ENCODE peak calls at places on chromosomes 5 and 9, in eight cellular contexts. P is Calu3, U is choroid plexus epithelial cell, V is adrenal gland, N is endothelial cell, I is type B pancreatic cell, O is dorsolateral prefrontal cortex, L is HCT116. B is an unnamed sample.

GRCh38 chr9:93004561-93004960 is 53.9 kb upstream of the SUSD3 start:
- DNase-seq in P (no peak), O (no peak), U (no peak), N (no peak), I (no peak), L (no peak), V (no peak), B (no peak)

GRCh38 chr5:41120600-41120999 is 49.5 kb upstream of the MROH2B start:
- DNase-seq in I (no peak), U (no peak), N (no peak), O (no peak), L (no peak), P (no peak), V (no peak), B (no peak)

GRCh38 chr5:125552486-125552885 is 806.0 kb upstream of the ZNF608 start:
- DNase-seq in V (no peak), O (no peak), N (no peak), P (no peak), U (no peak), I (no peak), L (no peak), B (no peak)

GRCh38 chr5:37248387-37248969 is 698 bp downstream of the CPLANE1 start:
- DNase-seq in P (no peak), N (no peak), I (no peak), V (no peak), O (no peak), U (peak), L (no peak), B (no peak)

GRCh38 chr5:95730730-95731570 is at the start of gene RHOBTB3:
- DNase-seq in L (peak), V (peak), O (peak), N (peak), P (peak), I (peak), U (peak), B (peak)

GRCh38 chr5:165617491-165617890 is 2112.1 kb downstream of the MAT2B start:
- DNase-seq in U (no peak), P (no peak), I (no peak), L (no peak), N (no peak), V (no peak), O (no peak), B (no peak)

GRCh38 chr9:87194471-87194870 is 247.2 kb upstream of the GAS1 start:
- DNase-seq in L (no peak), O (no peak), N (no peak), P (no peak), V (no peak), I (no peak), U (peak), B (no peak)

GRCh38 chr5:58944221-58944620 is 361.3 kb downstream of the RAB3C start:
- DNase-seq in N (no peak), O (no peak), I (no peak), U (peak), L (no peak), V (no peak), P (no peak), B (no peak)

GRCh38 chr5:134140530-134141201 is 26.2 kb downstream of the TCF7 start:
- DNase-seq in N (peak), I (peak), V (peak), U (peak), P (peak), L (peak), O (peak), B (peak)

GRCh38 chr5:59187772-59188347 is 605.0 kb downstream of the RAB3C start:
- DNase-seq in V (no peak), I (no peak), L (no peak), P (no peak), U (peak), O (no peak), N (no peak), B (no peak)

GRCh38 chr5:135019314-135019713 is 14.7 kb downstream of the PITX1 start:
- DNase-seq in V (no peak), O (peak), N (no peak), L (no peak), P (no peak), I (no peak), U (no peak), B (no peak)

GRCh38 chr5:54792611-54793404 is 192.6 kb downstream of the ESM1 start:
- DNase-seq in P (no peak), U (no peak), N (no peak), V (no peak), O (no peak), I (no peak), L (no peak), B (no peak)

GRCh38 chr5:76855961-76856360 is 6.1 kb downstream of the S100Z start:
- DNase-seq in P (no peak), I (no peak), O (no peak), L (no peak), V (no peak), N (no peak), U (no peak), B (no peak)

GRCh38 chr9:91073049-91073810 is 271.6 kb downstream of the SYK start:
- DNase-seq in P (no peak), U (no peak), I (no peak), L (no peak), O (no peak), V (no peak), N (no peak), B (no peak)

GRCh38 chr5:52580921-52581320 is 206.8 kb upstream of the ITGA1 start:
- DNase-seq in P (peak), V (no peak), U (peak), O (no peak), L (no peak), N (no peak), I (no peak), B (no peak)

DNA sequence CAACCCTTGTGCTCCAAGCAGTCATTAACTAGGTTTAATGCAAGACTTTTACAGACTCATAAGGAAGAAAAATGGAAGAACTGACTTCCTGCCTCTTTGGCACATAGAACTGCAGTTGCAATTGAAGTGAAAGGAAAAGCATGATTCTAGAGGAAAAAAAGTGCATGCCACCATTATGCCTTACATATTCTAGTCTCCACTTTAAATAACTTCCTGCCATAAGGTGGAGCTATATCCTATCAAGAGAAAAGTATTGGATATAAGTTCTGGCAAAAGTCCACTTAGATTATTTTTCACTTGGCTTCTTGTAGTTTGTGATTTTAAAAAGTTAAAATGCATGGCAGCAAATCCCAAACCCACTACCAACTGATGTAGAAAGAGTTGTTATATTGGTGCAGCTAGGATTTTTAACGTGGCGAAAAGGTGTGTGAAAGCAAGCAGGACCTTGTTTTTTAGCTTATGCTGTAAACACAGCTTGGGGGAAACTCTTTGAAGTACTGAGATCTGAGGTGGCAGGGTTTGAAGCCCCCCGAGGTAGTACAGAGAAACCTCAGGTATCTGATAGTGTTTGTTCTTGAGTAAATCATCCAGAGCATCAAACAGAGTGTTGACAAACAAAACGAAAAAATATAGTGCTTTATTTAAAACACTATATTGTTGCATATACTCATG is 117.9 kb downstream of the ANXA1 start:
- DNase-seq in U (peak), V (no peak), O (no peak), P (no peak), I (no peak), L (peak), N (no peak), B (no peak)
- TF ChIP-seq CTCF in U (peak), V (no peak), O (peak), P (no peak), I (peak), L (peak), N (no peak), B (peak)

GRCh38 chr5:146595088-146595487 is 79.1 kb upstream of the GPR151 start:
- DNase-seq in P (no peak), I (no peak), V (no peak), U (no peak), L (no peak), O (no peak), N (no peak), B (no peak)
- TF ChIP-seq CTCF in P (no peak), I (no peak), V (no peak), U (no peak), L (peak), O (no peak), N (no peak), B (no peak)

DNA sequence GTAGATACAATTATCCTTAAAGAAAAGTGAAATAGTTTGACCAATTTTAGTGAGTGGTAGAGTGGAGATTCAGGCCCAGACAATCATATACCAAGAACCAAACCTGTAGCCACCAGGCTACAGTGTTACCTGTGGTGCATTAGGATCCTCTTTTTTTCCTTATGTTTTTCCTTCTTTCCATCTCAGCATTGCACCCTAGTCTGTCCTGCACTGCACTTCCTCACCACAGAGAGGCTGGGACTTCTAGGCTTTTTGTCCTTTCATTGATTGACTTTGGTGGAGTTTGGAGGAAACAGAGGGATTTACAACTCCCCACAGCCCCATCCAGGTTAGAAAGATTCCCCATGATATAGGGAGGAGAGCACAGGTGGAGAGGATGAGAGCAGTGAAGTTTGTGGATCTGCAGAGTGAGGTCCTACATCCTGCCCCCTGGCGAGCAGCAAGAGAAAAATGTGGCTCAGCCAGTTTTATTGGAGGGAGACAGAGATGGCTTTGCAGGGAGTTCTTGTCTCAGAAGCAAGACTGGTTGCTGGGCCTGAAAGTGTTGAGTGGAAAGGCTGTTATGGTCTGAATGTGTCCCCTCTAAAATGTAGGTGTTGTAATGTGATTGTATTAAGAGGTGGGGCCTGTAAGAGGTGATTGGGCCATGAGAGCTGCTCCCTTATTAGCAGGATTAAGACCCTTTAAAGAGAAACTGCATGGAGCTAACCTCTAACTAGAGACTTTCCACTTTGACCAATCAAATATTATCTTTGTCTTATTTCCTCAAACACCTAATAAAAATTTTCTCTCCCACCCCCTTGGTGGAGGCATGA is 36.2 kb downstream of the KIF4B start:
- DNase-seq in I (no peak), V (no peak), O (no peak), N (no peak), U (peak), P (peak), L (peak), B (no peak)
- TF ChIP-seq CTCF in I (peak), V (no peak), O (no peak), N (no peak), U (peak), P (peak), L (peak), B (peak)

DNA sequence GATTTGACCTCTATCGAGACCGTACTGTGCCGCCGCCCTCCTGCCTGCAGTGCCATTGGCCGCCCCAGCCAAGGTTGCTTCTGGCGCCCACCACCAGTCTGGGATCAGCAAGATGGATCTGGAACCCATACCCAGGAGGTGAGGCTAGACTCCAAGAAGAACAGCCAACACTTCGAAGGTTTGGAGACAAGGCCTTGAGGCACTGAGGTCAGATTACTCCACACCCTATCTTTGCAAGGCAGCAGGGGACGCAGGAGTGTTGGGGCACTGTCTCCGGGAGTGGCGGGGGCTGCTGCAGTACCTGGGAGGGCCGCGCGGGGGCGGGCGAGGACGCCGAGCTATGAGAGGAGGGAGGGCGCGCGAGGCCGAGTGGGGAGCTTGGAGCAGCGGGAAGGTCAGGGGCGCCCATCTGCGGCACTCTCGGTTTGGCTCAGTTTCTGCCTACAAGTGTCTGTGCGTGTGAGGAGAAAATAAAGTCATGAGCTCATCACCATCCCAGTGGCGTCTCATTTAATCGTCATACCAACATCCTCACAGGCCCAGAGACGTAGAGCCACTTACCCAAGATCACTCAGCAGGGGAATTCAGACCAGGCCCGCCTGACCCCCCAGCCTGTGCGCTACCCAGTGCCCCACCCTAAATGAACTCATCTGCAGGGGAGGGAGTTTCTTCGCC is 20.5 kb upstream of the PSD2 start:
- DNase-seq in N (peak), P (peak), V (peak), L (no peak), U (peak), O (peak), I (peak), B (peak)
- TF ChIP-seq CTCF in N (peak), P (peak), V (peak), L (peak), U (peak), O (peak), I (peak), B (peak)

GRCh38 chr5:6431214-6432195 is 17.2 kb upstream of the UBE2QL1 start:
- DNase-seq in I (no peak), O (no peak), L (no peak), V (no peak), N (no peak), P (no peak), U (no peak), B (no peak)

GRCh38 chr5:6436715-6437340 is 11.8 kb upstream of the UBE2QL1 start:
- DNase-seq in V (no peak), N (no peak), P (no peak), L (no peak), I (no peak), U (peak), O (no peak), B (no peak)

GRCh38 chr5:6434737-6435136 is 13.9 kb upstream of the UBE2QL1 start:
- DNase-seq in P (no peak), L (no peak), O (no peak), U (no peak), V (no peak), I (no peak), N (no peak), B (no peak)

GRCh38 chr5:6432206-6432605 is 16.5 kb upstream of the UBE2QL1 start:
- DNase-seq in P (no peak), U (no peak), I (no peak), L (no peak), O (no peak), V (no peak), N (no peak), B (no peak)

DNA sequence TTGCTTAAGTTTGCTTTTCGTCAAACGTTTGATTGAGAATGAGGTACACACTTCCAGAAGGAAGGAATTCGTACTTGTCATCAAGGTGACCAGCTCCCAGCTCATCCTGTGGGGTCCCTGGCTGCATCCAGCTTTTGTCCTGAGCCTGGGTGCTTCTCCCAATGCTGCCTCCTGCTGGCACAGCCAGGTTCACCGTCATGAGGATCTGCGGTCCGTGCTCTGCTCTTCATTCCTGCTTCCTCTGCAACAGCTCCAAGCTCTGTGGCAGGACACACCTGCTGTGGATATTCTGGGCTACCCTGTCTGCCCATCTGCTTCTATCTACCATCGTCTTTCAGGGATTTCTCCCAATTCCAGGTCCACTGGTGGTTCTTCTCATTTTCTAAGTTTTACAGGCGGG is 13.3 kb upstream of the UBE2QL1 start:
- DNase-seq in L (peak), U (peak), I (no peak), V (no peak), P (peak), O (no peak), N (peak), B (peak)
- TF ChIP-seq CTCF in L (peak), U (peak), I (peak), V (no peak), P (no peak), O (no peak), N (peak), B (peak)

DNA sequence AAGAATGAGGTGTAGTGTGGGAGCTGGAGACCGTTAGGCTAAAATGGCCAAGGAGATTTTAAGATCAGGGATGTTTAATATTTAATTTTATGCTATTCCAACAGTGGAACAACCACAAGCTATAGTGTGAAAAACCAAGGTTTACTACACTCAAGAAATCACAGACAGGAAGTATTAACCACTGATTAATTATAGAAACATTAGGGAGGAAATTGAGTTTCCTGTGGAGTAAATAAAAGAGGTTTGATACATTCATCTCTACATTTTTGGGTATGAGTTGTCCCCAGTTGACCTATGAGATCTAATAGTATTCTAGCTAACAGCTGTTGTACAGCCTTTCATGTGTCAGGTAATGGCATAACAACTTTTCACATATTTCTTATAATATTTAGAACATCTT is 103.7 kb upstream of the MPDZ start:
- DNase-seq in N (no peak), V (no peak), L (no peak), P (no peak), I (no peak), U (no peak), O (no peak), B (no peak)
- TF ChIP-seq CTCF in N (no peak), V (no peak), L (no peak), P (no peak), I (no peak), U (no peak), O (no peak), B (no peak)

GRCh38 chr5:61623401-61624069 is 291.5 kb downstream of the ZSWIM6 start:
- DNase-seq in P (no peak), O (no peak), I (no peak), U (peak), L (no peak), N (peak), V (no peak), B (peak)
- TF ChIP-seq CTCF in P (no peak), O (peak), I (peak), U (peak), L (no peak), N (no peak), V (peak), B (peak)

GRCh38 chr5:167967494-167968180 is 323.8 kb upstream of the WWC1 start:
- DNase-seq in N (no peak), O (no peak), U (no peak), P (no peak), V (no peak), I (no peak), L (no peak), B (no peak)

GRCh38 chr5:167970002-167970401 is 321.4 kb upstream of the WWC1 start:
- DNase-seq in N (no peak), O (no peak), L (no peak), P (no peak), V (no peak), I (no peak), U (peak), B (no peak)

GRCh38 chr5:167968784-167969183 is 322.7 kb upstream of the WWC1 start:
- DNase-seq in I (no peak), N (no peak), P (no peak), U (no peak), L (no peak), V (no peak), O (no peak), B (no peak)

GRCh38 chr5:167961731-167962130 is 329.7 kb upstream of the WWC1 start:
- DNase-seq in O (no peak), I (no peak), N (no peak), U (no peak), V (no peak), L (no peak), P (no peak), B (no peak)

DNA sequence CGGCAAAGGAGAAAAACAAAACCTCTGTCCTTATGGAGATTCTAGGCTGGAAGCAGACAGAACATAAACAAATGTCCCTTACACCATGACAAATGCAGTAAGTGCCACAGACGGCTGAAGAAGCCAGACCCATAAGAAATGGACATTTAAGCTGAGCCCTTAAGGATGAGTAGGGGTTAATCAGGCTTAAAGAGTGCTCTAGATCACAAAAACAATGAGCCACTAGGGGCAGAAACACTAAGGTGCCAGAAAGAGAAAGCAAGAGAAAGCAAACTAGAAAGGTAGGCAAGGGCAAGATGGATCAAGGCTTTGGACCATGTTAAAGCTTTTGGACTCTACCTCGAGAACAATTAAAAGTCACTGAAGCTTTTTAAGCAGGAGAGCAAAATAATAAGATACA is 326.9 kb upstream of the WWC1 start:
- DNase-seq in N (no peak), U (no peak), O (no peak), L (no peak), I (no peak), V (no peak), P (no peak), B (no peak)
- TF ChIP-seq CTCF in N (no peak), U (peak), O (no peak), L (no peak), I (peak), V (no peak), P (no peak), B (peak)

GRCh38 chr5:38483788-38484398 is 72.6 kb downstream of the LIFR start:
- DNase-seq in U (no peak), I (no peak), N (no peak), L (no peak), P (no peak), V (no peak), O (no peak), B (no peak)
- TF ChIP-seq CTCF in U (peak), I (peak), N (no peak), L (no peak), P (no peak), V (no peak), O (no peak), B (no peak)

DNA sequence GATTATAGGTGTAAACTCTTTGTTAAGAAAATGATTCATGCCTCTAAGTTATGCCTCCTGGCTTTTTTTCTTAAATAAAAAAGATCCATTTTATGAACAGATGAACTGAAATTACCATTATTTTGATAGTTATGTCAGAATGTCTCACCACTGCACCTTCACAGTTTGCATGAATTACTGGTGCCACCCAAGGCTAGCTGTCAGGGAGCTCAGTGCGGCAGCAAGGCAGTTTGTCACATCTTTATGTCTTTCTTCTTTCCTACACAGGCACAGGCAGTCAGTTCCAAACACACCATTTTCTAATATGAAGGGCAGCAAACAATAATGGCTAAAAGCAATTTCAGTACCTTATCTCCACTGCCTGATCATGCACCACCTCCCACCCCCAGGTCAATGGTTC is 147.7 kb downstream of the SREK1 start:
- DNase-seq in I (no peak), L (no peak), N (no peak), O (no peak), U (no peak), V (no peak), P (no peak), B (no peak)
- TF ChIP-seq CTCF in I (no peak), L (no peak), N (no peak), O (no peak), U (no peak), V (no peak), P (no peak), B (no peak)